ENCODE peak calls at places on chromosomes 1 and 21, in seven cellular contexts. U is neural progenitor cell, L is GM10248, Y is endodermal cell, V is AG04449, P is brain microvascular endothelial cell, B is tibial nerve. E is an unnamed sample.

GRCh38 chr1:44543064-44543815 is 131.0 kb downstream of the TMEM53 start:
- DNase-seq in U (peak), L (no peak), Y (peak), V (no peak), P (no peak), B (no peak), E (no peak)

GRCh38 chr1:26790551-26790953 is 2.8 kb downstream of the PIGV start:
- DNase-seq in U (no peak), L (peak), Y (no peak), V (no peak), P (no peak), B (no peak), E (no peak)

GRCh38 chr21:33712022-33712803 is 69.9 kb downstream of the ITSN1 start:
- DNase-seq in U (no peak), L (no peak), Y (no peak), V (no peak), P (no peak), B (no peak), E (no peak)

GRCh38 chr1:40042337-40042736 is 1.8 kb downstream of the CAP1 start:
- DNase-seq in U (no peak), L (no peak), Y (no peak), V (no peak), P (no peak), B (no peak), E (no peak)

GRCh38 chr1:160534823-160535605 is 12.0 kb upstream of the SLAMF6 start:
- DNase-seq in U (no peak), L (no peak), Y (no peak), V (no peak), P (no peak), B (no peak), E (no peak)

GRCh38 chr1:65670518-65670917 is 122.2 kb upstream of the PDE4B start:
- DNase-seq in U (no peak), L (no peak), Y (no peak), V (no peak), P (no peak), B (no peak), E (no peak)

GRCh38 chr1:213049232-213049631 is 1.8 kb upstream of the RPS6KC1 start:
- DNase-seq in U (no peak), L (no peak), Y (no peak), V (no peak), P (no peak), B (no peak), E (no peak)

GRCh38 chr21:43191971-43192370 is 23.2 kb downstream of the CRYAA start:
- DNase-seq in U (no peak), L (no peak), Y (peak), V (no peak), P (no peak), B (peak), E (no peak)

GRCh38 chr1:1322952-1323351 is 1.5 kb downstream of the INTS11 start:
- DNase-seq in U (no peak), L (no peak), Y (no peak), V (no peak), P (no peak), B (no peak), E (no peak)

GRCh38 chr1:199399996-199400714 is 627.4 kb upstream of the NR5A2 start:
- DNase-seq in U (no peak), L (peak), Y (no peak), V (no peak), P (no peak), B (no peak), E (no peak)

GRCh38 chr1:228668553-228669400 is 66.5 kb upstream of the RHOU start:
- DNase-seq in U (no peak), L (no peak), Y (no peak), V (no peak), P (no peak), B (no peak), E (peak)

GRCh38 chr1:242523282-242523967 is 1.1 kb downstream of the PLD5 start:
- DNase-seq in U (peak), L (no peak), Y (peak), V (no peak), P (no peak), B (no peak), E (no peak)

GRCh38 chr1:226308723-226309397 is at the start of gene LIN9:
- DNase-seq in U (peak), L (peak), Y (peak), V (peak), P (peak), B (peak), E (peak)

GRCh38 chr1:170562644-170563338 is 30.8 kb downstream of the GORAB start:
- DNase-seq in U (no peak), L (peak), Y (peak), V (no peak), P (peak), B (peak), E (peak)

GRCh38 chr1:166307261-166308188 is 140.7 kb upstream of the FAM78B start:
- DNase-seq in U (no peak), L (no peak), Y (no peak), V (no peak), P (no peak), B (no peak), E (no peak)

DNA sequence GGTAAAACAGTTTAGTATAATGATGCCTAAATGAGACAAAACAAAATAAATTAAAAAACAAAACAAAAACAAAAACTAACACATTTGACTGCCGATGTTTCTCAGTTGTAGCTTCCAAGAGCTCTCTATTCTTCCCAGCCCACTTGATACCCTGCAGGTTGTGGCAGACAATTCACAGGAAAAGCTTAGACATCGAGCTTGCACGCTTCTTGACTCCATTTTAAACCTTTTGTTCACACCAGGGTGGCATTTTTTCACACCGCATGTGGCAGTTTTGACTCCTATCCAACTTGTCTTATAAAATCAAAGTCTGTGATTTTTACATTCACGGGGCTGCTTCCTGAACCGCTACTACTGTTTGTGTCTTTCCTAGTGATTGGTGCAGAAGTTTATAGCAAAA is 575.9 kb downstream of the USP25 start:
- DNase-seq in U (peak), L (no peak), Y (no peak), V (no peak), P (peak), B (no peak), E (no peak)
- TF ChIP-seq CTCF in U (no peak), L (no peak), Y (peak), V (no peak), P (no peak), B (no peak), E (no peak)

DNA sequence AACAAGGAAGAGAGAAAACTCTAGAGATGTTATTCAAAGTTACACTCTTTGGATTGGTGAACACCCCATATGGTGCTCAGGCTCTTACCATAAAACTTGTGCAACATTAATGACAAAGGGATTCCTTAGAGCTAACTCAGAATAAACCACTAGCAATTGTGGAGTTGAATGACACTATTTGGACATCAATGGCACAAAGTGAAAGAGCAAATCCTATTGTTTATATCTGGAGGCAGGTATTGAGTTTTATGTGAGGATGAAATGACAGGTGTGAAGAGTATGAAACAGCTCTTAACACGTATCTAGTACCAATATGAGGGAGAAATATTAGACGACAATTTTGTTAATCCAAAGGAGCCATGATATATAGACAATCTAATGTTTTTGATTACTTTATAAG is 584.9 kb upstream of the PBX1 start:
- DNase-seq in U (no peak), L (no peak), Y (no peak), V (no peak), P (no peak), B (no peak), E (peak)
- TF ChIP-seq CTCF in U (no peak), L (no peak), Y (no peak), V (no peak), P (no peak), B (no peak), E (no peak)

GRCh38 chr1:237736372-237737029 is 154.2 kb downstream of the ZP4 start:
- DNase-seq in U (peak), L (no peak), Y (peak), V (no peak), P (peak), B (no peak), E (peak)
- TF ChIP-seq CTCF in U (peak), L (no peak), Y (peak), V (no peak), P (no peak), B (no peak), E (peak)

GRCh38 chr1:20356850-20357459 is 66.3 kb downstream of the VWA5B1 start:
- DNase-seq in U (no peak), L (no peak), Y (no peak), V (no peak), P (no peak), B (no peak), E (no peak)
- TF ChIP-seq CTCF in U (no peak), L (no peak), Y (no peak), V (no peak), P (no peak), B (no peak), E (no peak)

DNA sequence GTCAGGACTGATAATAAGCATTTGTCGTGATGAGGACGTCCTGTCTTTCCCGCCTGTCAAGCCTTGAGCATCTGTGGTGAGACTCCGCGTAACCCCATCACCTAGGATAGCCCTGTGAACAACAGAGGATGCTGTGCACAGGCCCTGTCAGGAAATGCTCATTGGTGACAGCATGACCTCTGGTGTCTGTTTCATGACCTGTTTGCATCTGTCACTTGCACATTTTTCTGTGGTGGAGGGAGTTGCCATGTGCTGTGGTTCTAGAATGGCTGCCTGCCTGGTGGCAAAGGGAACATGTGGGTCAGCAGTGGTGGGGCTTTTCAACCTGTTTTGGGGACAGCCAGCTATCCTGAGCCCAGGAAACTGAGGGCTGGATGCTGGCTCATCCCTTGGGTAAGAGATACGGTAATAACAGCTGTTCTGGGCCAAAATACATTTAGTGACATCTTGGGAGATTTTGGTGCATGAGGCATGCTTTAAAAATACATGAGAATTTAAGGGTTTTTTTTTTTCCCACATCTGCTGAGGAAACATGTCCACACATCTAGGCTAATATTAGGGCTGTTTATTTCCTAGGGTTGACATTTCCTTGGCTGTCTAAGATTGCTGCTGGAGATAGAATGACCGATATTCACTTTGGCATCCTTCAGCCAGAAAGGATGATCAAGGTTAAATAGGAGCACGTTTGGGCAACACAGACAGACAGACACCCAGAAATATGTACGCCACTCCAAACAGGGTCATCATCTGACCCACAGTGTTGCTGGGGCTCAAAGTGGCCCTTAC is 52.9 kb downstream of the KCNC4 start:
- DNase-seq in U (no peak), L (no peak), Y (no peak), V (no peak), P (no peak), B (no peak), E (no peak)
- TF ChIP-seq CTCF in U (no peak), L (no peak), Y (no peak), V (no peak), P (no peak), B (no peak), E (no peak)

GRCh38 chr21:27677547-27677946 is 710.7 kb upstream of the ADAMTS5 start:
- DNase-seq in U (no peak), L (no peak), Y (no peak), V (no peak), P (no peak), B (no peak), E (no peak)
- TF ChIP-seq CTCF in U (no peak), L (no peak), Y (no peak), V (no peak), P (no peak), B (no peak), E (no peak)

DNA sequence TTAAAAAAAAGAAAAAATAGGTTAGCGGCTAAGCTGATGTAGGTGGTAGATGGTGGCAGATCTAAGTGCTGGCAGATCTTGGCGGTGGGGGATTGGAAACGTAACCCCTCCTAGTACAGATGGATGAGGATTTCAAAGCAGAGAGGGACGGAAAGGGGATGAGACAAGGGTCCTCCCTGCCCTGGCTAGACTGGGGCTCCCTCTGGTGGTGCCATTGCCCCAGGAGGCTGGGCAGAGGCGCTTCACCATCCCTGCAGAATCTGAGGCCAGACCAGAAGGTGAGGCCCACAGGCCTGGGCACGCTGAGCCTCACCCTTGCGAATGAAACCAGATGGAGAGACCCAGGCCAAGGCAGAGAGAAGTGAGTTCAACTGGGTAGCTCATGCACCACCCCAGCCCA is 7.0 kb upstream of the PLEKHA6 start:
- DNase-seq in U (peak), L (no peak), Y (peak), V (no peak), P (no peak), B (no peak), E (peak)
- TF ChIP-seq CTCF in U (peak), L (peak), Y (peak), V (peak), P (peak), B (no peak), E (peak)

DNA sequence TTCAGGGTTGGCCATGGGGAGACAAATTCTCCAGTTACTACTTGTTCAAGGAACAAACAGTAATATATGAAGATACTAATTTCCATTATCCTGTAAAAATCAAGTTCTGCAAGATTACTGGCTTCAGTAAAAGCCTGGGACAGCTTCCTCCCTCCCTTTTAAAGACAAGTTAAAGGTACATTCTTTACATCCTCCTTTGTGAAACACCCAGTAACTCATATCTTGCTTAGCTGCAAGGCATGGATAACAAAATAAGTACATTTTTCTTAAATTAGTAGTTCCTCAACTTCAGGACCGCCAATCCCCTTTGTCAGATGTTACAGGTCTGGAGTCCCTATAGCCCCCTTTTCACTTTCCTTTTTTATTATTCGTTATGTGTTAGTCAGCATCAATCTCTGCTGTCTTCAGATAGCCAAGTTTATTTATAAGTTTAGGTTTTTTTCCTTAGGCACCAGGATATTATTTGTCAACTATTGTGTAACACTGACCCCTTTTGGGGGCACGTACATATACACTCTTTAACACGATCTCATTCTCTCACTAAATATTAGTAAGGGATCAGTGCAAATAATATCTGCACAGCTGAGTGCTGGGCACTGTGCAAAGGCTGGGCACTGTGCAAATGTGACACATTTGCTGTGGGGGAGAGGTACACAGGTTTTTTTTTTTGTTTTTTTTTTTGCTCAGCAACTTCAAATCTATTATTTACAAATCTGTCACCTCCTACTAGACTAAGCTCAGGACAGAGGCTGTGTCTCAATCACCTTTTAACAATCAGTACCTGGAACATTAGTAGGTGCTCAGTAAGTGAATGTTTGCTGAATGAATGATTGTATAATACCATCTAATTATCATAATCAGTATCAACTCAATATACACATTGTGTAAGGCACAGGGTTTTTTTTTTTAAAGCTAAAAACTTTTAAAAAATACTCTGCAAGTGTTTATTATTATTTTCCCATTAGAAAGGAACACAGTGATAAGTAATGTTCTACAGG is 9.6 kb downstream of the ERRFI1 start:
- DNase-seq in U (no peak), L (no peak), Y (no peak), V (no peak), P (no peak), B (no peak), E (no peak)
- TF ChIP-seq CTCF in U (peak), L (peak), Y (peak), V (no peak), P (no peak), B (no peak), E (no peak)

GRCh38 chr1:150486966-150487762 is at the start of gene TARS2:
- DNase-seq in U (peak), L (peak), Y (peak), V (peak), P (peak), B (peak), E (peak)
- TF ChIP-seq CTCF in U (no peak), L (no peak), Y (peak), V (no peak), P (peak), B (peak), E (no peak)

E was measured in MCF 10A.